ENCODE peak calls at places on chromosomes 13 and 19, in four cellular contexts. U is HCT116, G is cardiac muscle cell, N is hepatocyte. P is an unnamed sample.

GRCh38 chr13:25847145-25847544 is 204.7 kb downstream of the SHISA2 start:
- DNase-seq in U (no peak), G (no peak), N (no peak), P (no peak)

GRCh38 chr19:55485439-55486011 is 537 bp downstream of the NAT14 start:
- DNase-seq in U (no peak), G (no peak), N (no peak), P (no peak)

GRCh38 chr13:21670006-21670882 is 629 bp upstream of the FGF9 start:
- DNase-seq in U (no peak), G (peak), N (peak), P (no peak)

GRCh38 chr13:46297338-46297737 is 85.6 kb downstream of the LRRC63 start:
- DNase-seq in U (no peak), G (no peak), N (no peak), P (no peak)

GRCh38 chr13:98532254-98532653 is 44.7 kb downstream of the STK24 start:
- DNase-seq in U (no peak), G (no peak), N (no peak), P (no peak)

GRCh38 chr13:99380921-99381645 is 73.9 kb upstream of the GPR183 start:
- DNase-seq in U (no peak), G (no peak), N (no peak), P (no peak)

GRCh38 chr13:59458908-59459579 is 704.7 kb downstream of the DIAPH3 start:
- DNase-seq in U (no peak), G (no peak), N (no peak), P (no peak)

GRCh38 chr19:46115396-46116109 is 8.9 kb downstream of the IGFL3 start:
- DNase-seq in U (peak), G (no peak), N (peak), P (no peak)

GRCh38 chr13:40508112-40508511 is 158.3 kb downstream of the FOXO1 start:
- DNase-seq in U (no peak), G (no peak), N (no peak), P (no peak)

GRCh38 chr19:55131421-55131820 is 14.0 kb upstream of the PPP1R12C start:
- DNase-seq in U (no peak), G (no peak), N (no peak), P (no peak)

GRCh38 chr19:16359074-16359473 is 34.4 kb downstream of the KLF2 start:
- DNase-seq in U (no peak), G (no peak), N (no peak), P (no peak)

GRCh38 chr19:19459707-19460251 is 54.3 kb downstream of the GATAD2A start:
- DNase-seq in U (no peak), G (no peak), N (no peak), P (no peak)

GRCh38 chr19:19528721-19529490 is at the start of gene YJEFN3:
- DNase-seq in U (no peak), G (no peak), N (no peak), P (no peak)

GRCh38 chr19:47210689-47211316 is 20.2 kb downstream of the BBC3 start:
- DNase-seq in U (no peak), G (peak), N (peak), P (no peak)

GRCh38 chr13:46321494-46322225 is 65.4 kb downstream of the RUBCNL start:
- DNase-seq in U (peak), G (peak), N (peak), P (peak)

GRCh38 chr13:80362488-80362887 is 21.6 kb upstream of the SPRY2 start:
- DNase-seq in U (no peak), G (no peak), N (no peak), P (no peak)
- H3K4me3 ChIP-seq in U (no peak), G (no peak), N (no peak), P (no peak)

GRCh38 chr19:5260381-5260967 is 80.1 kb downstream of the PTPRS start:
- DNase-seq in U (no peak), G (no peak), N (no peak), P (no peak)
- H3K27ac ChIP-seq in U (no peak), G (no peak), N (no peak), P (no peak)

GRCh38 chr19:35140898-35141626 is 2.0 kb upstream of the FXYD7 start:
- DNase-seq in U (peak), G (peak), N (peak), P (no peak)
- H3K4me3 ChIP-seq in U (peak), G (peak), N (no peak), P (peak)

GRCh38 chr13:70388935-70389334 is 280.7 kb upstream of the KLHL1 start:
- DNase-seq in U (no peak), G (no peak), N (no peak), P (no peak)

GRCh38 chr13:70390968-70391367 is 282.7 kb upstream of the KLHL1 start:
- DNase-seq in U (no peak), G (no peak), N (no peak), P (no peak)

GRCh38 chr13:70391678-70392077 is 283.4 kb upstream of the KLHL1 start:
- DNase-seq in U (no peak), G (peak), N (peak), P (no peak)

GRCh38 chr13:70386919-70387318 is 278.7 kb upstream of the KLHL1 start:
- DNase-seq in U (no peak), G (no peak), N (no peak), P (no peak)

DNA sequence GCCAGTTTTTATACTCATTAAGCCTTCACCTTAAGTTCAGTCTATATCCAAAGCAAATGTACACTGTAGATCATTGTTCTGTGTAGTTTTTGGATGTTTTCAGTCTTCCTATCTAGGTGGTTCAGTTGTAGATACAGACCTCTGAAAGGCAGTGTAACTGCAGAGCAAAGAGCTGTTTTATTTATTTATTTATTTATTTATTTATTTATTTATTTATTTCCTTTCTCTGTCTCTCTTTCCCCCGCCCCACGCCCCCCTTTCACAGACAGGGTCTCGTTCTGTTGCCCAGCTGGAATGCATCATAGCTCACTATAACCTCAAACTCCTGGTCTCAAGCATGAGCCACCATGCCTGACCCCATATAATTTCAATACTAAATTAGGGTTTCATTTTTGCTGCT is 281.8 kb upstream of the KLHL1 start:
- DNase-seq in U (no peak), G (no peak), N (no peak), P (no peak)
- H3K27ac ChIP-seq in U (no peak), G (no peak), N (no peak), P (no peak)

DNA sequence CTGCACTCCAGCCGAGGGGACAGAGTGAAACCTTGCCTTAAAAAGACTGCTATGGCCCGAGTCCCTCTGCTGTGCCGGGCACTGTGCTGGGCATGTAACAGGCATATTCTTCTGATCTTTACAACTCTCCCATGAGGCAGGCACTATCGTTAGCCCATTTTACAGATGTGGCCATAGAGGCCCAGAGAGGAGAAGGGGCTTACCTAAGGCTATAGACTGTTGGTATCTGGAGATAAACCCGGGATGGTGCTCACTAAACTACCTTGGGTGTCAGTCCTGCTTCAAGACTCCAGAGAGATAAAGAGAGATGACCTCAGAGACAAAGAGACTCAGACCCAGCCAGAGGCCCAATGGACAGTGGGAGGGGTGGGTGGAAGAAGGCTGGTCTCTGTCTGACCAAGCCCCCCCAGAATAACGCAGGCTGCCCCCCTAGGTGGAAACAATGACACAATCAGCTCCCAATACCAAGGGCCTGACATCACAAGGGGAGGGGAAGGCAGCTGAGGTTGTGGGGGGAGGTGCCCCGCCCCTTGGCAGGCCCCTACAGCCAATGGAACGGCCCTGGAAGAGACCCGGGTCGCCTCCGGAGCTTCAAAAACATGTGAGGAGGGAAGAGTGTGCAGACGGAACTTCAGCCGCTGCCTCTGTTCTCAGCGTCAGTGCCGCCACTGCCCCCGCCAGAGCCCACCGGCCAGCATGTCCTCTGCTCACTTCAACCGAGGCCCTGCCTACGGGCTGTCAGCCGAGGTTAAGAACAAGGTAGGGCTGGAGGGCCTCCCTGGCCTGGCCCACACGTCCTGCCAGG is at the start of gene CNN1:
- DNase-seq in U (no peak), G (peak), N (peak), P (no peak)
- H3K4me3 ChIP-seq in U (no peak), G (peak), N (no peak), P (peak)

GRCh38 chr19:9175326-9175725 is 3.5 kb upstream of the OR7D2 start:
- DNase-seq in U (no peak), G (no peak), N (no peak), P (no peak)
- H3K27ac ChIP-seq in U (no peak), G (no peak), N (no peak), P (no peak)

DNA sequence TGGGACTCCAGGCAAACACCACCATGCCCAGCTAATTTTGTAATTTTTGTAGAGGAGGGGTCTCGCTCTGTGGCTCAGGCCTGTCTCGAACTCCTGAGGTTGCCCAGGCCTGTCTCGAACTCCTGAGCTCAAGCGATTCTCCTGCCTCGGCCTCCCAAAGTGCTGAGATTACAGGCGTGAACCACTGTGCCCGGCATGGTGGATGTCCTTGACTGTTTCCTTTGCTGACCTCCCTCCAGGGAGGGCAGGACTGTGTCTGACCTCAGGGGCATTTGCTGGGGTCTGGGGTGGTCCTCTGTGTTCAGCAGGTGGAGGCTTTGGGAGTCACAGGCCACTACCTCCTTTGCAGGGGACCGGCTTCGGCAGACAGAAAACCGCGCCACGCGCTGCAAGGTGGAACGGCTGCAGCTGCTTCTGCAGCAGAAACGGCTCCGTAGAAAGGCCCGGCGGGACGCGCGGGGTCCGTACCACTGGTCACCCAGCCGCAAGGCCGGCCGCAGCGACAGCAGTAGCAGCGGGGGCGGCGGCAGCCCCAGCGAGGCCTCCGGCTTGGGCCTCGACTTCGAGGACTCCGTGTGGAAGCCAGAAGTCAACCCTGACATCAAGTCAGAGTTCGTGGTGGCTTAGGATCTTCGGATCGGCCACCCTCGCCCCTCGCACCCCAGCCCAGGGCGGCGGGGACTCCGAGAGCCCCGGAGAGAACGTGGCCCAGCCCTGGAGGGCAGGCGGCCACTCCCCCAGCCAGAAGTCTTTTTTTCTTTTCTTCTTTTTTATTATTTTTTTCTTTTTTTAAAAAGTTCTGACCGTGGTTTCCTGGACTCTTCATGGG is 8.5 kb downstream of the MIDN start:
- DNase-seq in U (no peak), G (no peak), N (no peak), P (no peak)
- H3K4me3 ChIP-seq in U (no peak), G (no peak), N (no peak), P (no peak)

DNA sequence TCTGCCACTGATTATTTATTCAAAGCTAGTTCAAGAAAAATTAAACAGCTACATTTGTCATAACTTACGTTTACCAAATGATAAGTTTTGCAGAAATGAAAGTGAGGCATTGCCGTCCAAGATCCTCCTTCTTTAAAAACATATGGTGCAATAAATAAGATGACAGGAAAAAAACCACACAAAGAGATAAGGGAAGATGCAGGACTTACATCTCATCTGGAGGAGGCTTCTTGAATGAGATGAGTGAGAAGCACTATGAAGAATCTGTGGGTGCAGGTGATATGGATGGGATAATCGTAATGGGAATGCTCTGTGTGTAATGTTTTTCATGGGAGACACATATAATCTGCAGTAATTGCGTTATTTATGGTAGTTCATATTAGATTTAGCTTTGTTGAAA is 12.4 kb downstream of the TNFSF13B start:
- DNase-seq in U (no peak), G (no peak), N (no peak), P (no peak)
- H3K27ac ChIP-seq in U (no peak), G (no peak), N (no peak), P (no peak)

GRCh38 chr19:42313096-42313839 is at the start of gene TMEM145:
- DNase-seq in U (no peak), G (peak), N (peak), P (no peak)
- H3K4me3 ChIP-seq in U (peak), G (peak), N (peak), P (peak)